ENCODE peak calls at places on chromosome 7, in four cellular contexts. L is Jurkat, Clone E6-1; I is PC-3; J is cardiac muscle cell. U is an unnamed sample.

GRCh38 chr7:51304729-51305128 is 11.9 kb downstream of the COBL start:
- DNase-seq in I (peak; percentile 57), J (no peak), L (no peak), U (no peak)

GRCh38 chr7:94223375-94224084 is 171.2 kb upstream of the COL1A2 start:
- DNase-seq in L (no peak), J (peak; percentile 63), I (peak; percentile 63), U (peak; percentile 85)

GRCh38 chr7:44769381-44770209 is 20.9 kb downstream of the ZMIZ2 start:
- DNase-seq in I (no peak), J (peak; percentile 66), L (no peak), U (peak; percentile 76)

GRCh38 chr7:129859188-129859587 is 93.6 kb downstream of the UBE2H start:
- DNase-seq in J (peak; percentile 77), I (no peak), L (no peak), U (peak; percentile 75)

GRCh38 chr7:17474724-17475344 is 176.4 kb downstream of the AHR start:
- DNase-seq in I (peak; percentile 24), L (peak; percentile 37), J (no peak), U (no peak)

GRCh38 chr7:150399861-150400778 is 21.0 kb downstream of the ZNF775 start:
- DNase-seq in L (no peak), I (peak; percentile 63), J (peak; percentile 24), U (no peak)

GRCh38 chr7:6015917-6016652 is 7.0 kb downstream of the AIMP2 start:
- DNase-seq in J (peak; percentile 96), I (no peak), L (no peak), U (peak; percentile 98)

GRCh38 chr7:29091121-29091601 is 55.2 kb downstream of the CPVL start:
- DNase-seq in L (peak; percentile 39), J (peak; percentile 85), I (no peak), U (peak; percentile 32)

GRCh38 chr7:138898255-138898654 is 82.9 kb downstream of the KIAA1549 start:
- DNase-seq in J (no peak), I (peak; percentile 84), L (no peak), U (peak; percentile 14)

GRCh38 chr7:29207469-29207868 is 12.9 kb downstream of the CHN2 start:
- DNase-seq in J (peak; percentile 20), I (peak; percentile 49), L (peak; percentile 44), U (peak; percentile 21)

GRCh38 chr7:10930551-10930950 is 43.1 kb upstream of the PHF14 start:
- DNase-seq in L (no peak), J (no peak), I (no peak), U (no peak)

GRCh38 chr7:28643369-28644340 is 231.3 kb downstream of the CREB5 start:
- DNase-seq in I (no peak), J (no peak), L (no peak), U (no peak)

GRCh38 chr7:154584352-154585252 is 418.3 kb downstream of the PAXIP1 start:
- DNase-seq in J (no peak), I (peak; percentile 13), L (peak; percentile 27), U (no peak)

GRCh38 chr7:132183822-132184380 is 392.4 kb downstream of the PLXNA4 start:
- DNase-seq in L (no peak), J (no peak), I (no peak), U (no peak)

GRCh38 chr7:45967591-45968157 is 46.6 kb upstream of the IGFBP3 start:
- DNase-seq in I (no peak), L (no peak), J (no peak), U (no peak)

GRCh38 chr7:66930341-66930740 is 9.3 kb downstream of the TMEM248 start:
- DNase-seq in L (peak; percentile 35), I (peak; percentile 5), J (peak; percentile 22), U (peak; percentile 55)

GRCh38 chr7:142194201-142194600 is 63.7 kb downstream of the PRSS58 start:
- DNase-seq in I (peak; percentile 4), L (no peak), J (no peak), U (no peak)

GRCh38 chr7:121605297-121605640 is 209.2 kb upstream of the FAM3C start:
- DNase-seq in L (no peak), I (peak; percentile 12), J (peak; percentile 49), U (peak; percentile 63)

GRCh38 chr7:92464515-92464914 is 13.2 kb downstream of the ERVW-1 start:
- DNase-seq in L (no peak), I (no peak), J (no peak), U (no peak)

GRCh38 chr7:13282377-13282980 is 595.0 kb downstream of the ARL4A start:
- DNase-seq in I (peak; percentile 57), L (no peak), J (peak; percentile 59), U (peak; percentile 70)

GRCh38 chr7:96135241-96135640 is 186.7 kb downstream of the SLC25A13 start:
- DNase-seq in J (no peak), I (peak; percentile 78), L (no peak), U (no peak)

GRCh38 chr7:29115753-29116152 is 30.6 kb downstream of the CPVL start:
- DNase-seq in I (no peak), J (no peak), L (no peak), U (no peak)

GRCh38 chr7:108347616-108348015 is 108.6 kb downstream of the NRCAM start:
- DNase-seq in I (peak; percentile 49), L (no peak), J (peak; percentile 82), U (peak; percentile 81)

GRCh38 chr7:6035686-6036085 is 4.5 kb downstream of the ANKRD61 start:
- DNase-seq in I (no peak), L (no peak), J (no peak), U (no peak)

GRCh38 chr7:18356195-18356645 is 139.3 kb upstream of the HDAC9 start:
- DNase-seq in L (peak; percentile 32), J (peak; percentile 57), I (peak; percentile 43), U (peak; percentile 53)

GRCh38 chr7:134701272-134701671 is 54.6 kb downstream of the BPGM start:
- DNase-seq in I (peak; percentile 62), J (peak; percentile 57), L (no peak), U (peak; percentile 79)

GRCh38 chr7:39745320-39745719 is 121.9 kb downstream of the RALA start:
- DNase-seq in J (no peak), L (no peak), I (no peak), U (no peak)

GRCh38 chr7:72925546-72926120 is 738 bp downstream of the POM121 start:
- DNase-seq in I (no peak), J (peak; percentile 46), L (peak; percentile 11), U (peak; percentile 47)

GRCh38 chr7:142880886-142881505 is 4.5 kb downstream of the TRPV6 start:
- DNase-seq in I (peak; percentile 68), J (peak; percentile 44), L (peak; percentile 52), U (peak; percentile 58)

GRCh38 chr7:105677803-105678583 is 96.7 kb upstream of the EFCAB10 start:
- DNase-seq in J (no peak), I (no peak), L (peak; percentile 79), U (no peak)

GRCh38 chr7:133742709-133743538 is 384.2 kb upstream of the LRGUK start:
- DNase-seq in I (peak; percentile 42), L (peak; percentile 66), J (peak; percentile 54), U (peak; percentile 74)

GRCh38 chr7:117997862-117998825 is 124.9 kb upstream of the CTTNBP2 start:
- DNase-seq in L (no peak), I (peak; percentile 78), J (no peak), U (peak; percentile 83)

GRCh38 chr7:117995850-117996650 is 122.8 kb upstream of the CTTNBP2 start:
- DNase-seq in L (no peak), J (no peak), I (peak; percentile 68), U (peak; percentile 54)

GRCh38 chr7:117993377-117994003 is 120.2 kb upstream of the CTTNBP2 start:
- DNase-seq in J (peak; percentile 1), L (peak; percentile 30), I (peak; percentile 65), U (peak; percentile 82)

GRCh38 chr7:117990834-117991233 is 117.6 kb upstream of the CTTNBP2 start:
- DNase-seq in I (no peak), J (no peak), L (no peak), U (no peak)

GRCh38 chr7:117992635-117993034 is 119.4 kb upstream of the CTTNBP2 start:
- DNase-seq in J (no peak), I (no peak), L (no peak), U (no peak)
- H3K4me3 ChIP-seq in J (no peak overlapping the region), I (no peak overlapping the region), L (no peak overlapping the region), U (no peak overlapping the region)

DNA sequence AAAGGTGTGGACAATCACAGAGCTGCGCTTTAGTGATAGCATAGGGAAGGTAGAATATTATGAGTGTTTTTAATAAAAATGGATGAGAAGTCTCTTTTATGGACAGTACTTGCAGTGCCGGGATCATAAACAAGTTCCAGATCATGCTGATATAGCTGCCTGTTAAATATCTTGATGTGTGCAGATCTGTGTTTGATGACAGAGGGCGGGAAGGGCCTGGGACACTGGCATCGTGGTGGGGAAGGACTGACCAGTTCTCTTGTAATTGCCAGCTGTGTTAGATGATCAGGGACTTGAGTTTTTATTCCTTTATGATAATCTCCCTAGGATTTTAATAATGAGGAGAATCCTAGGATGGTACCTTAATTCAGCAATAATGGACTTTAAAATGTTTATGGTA is 14.6 kb downstream of the SND1 start:
- DNase-seq in L (no peak), J (no peak), I (peak; percentile 41), U (no peak)
- H3K4me3 ChIP-seq in L (no peak overlapping the region), J (no peak overlapping the region), I (peak overlapping the region; percentile 53), U (no peak overlapping the region)

GRCh38 chr7:55128693-55129394 is 110.0 kb downstream of the EGFR start:
- DNase-seq in I (no peak), J (peak; percentile 85), L (no peak), U (peak; percentile 84)

GRCh38 chr7:55131421-55131929 is 112.7 kb downstream of the EGFR start:
- DNase-seq in J (no peak), I (no peak), L (no peak), U (peak; percentile 60)

GRCh38 chr7:55129409-55130078 is 110.7 kb downstream of the EGFR start:
- DNase-seq in L (no peak), J (peak; percentile 68), I (peak; percentile 90), U (peak; percentile 65)

GRCh38 chr7:55130079-55130476 is 111.3 kb downstream of the EGFR start:
- DNase-seq in J (peak; percentile 68), L (no peak), I (no peak), U (no peak)

DNA sequence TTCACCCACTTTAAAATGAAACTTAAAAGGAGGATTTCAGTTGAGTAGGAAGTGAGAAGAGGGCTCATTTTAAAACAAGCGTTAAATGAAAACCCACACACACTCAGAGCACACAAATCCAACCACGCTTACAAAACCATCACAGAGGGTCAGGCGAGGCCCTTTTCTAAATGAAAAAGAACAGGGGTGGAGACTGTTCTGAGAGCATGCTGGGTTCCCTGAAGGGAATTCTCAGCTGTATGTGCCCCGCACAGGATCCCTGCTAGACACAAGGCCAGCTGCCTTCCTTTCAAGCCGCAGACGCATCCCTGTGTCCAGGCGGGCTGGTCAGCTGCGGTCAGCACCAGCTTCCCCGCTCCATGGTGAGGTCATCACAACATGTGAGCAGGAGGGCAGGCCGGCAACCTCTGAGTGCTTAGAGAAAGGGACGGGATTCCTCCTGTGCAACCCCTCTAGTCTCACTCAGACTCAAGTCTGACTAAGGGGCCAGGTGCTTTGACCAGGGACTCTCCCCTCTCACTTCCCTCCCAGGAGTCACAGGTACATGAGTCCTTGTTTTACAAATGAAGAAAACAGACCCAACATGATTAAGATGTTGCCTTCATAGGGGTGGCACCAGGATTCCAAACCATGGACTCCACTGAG is 111.9 kb downstream of the EGFR start:
- DNase-seq in I (no peak), L (peak; percentile 20), J (peak; percentile 83), U (peak; percentile 97)
- H3K4me3 ChIP-seq in I (no peak overlapping the region), L (no peak overlapping the region), J (no peak overlapping the region), U (no peak overlapping the region)

GRCh38 chr7:24964177-24964576 is 15.8 kb downstream of the OSBPL3 start:
- DNase-seq in I (no peak), J (no peak), L (no peak), U (no peak)

GRCh38 chr7:24967696-24968095 is 12.3 kb downstream of the OSBPL3 start:
- DNase-seq in I (no peak), L (no peak), J (no peak), U (no peak)

GRCh38 chr7:24966802-24967201 is 13.2 kb downstream of the OSBPL3 start:
- DNase-seq in I (no peak), J (peak; percentile 25), L (no peak), U (peak; percentile 27)

GRCh38 chr7:24968165-24968564 is 11.8 kb downstream of the OSBPL3 start:
- DNase-seq in I (no peak), L (no peak), J (no peak), U (peak; percentile 39)

GRCh38 chr7:24965831-24966708 is 13.9 kb downstream of the OSBPL3 start:
- DNase-seq in L (peak; percentile 91), I (peak; percentile 79), J (no peak), U (peak; percentile 26)
- H3K4me3 ChIP-seq in L (peak overlapping the region; percentile 2), I (no peak overlapping the region), J (no peak overlapping the region), U (no peak overlapping the region)